ENCODE peak calls at places on chromosomes 6 and 20, in five cellular contexts. One of them, this sample, is unnamed.

GRCh38 chr6:70225052-70225451 is 77.8 kb downstream of the COL9A1 start:
- DNase-seq in IMR-90: no peak
- DNase-seq in breast epithelium: no peak
- DNase-seq in choroid plexus epithelial cell: no peak
- DNase-seq in hepatocyte: no peak
- DNase-seq in this sample: no peak

GRCh38 chr6:150008588-150008987 is 16.7 kb downstream of the RAET1L start:
- DNase-seq in choroid plexus epithelial cell: no peak
- DNase-seq in breast epithelium: no peak
- DNase-seq in IMR-90: no peak
- DNase-seq in hepatocyte: peak
- DNase-seq in this sample: no peak

GRCh38 chr6:157823523-157824370 is 701 bp downstream of the SNX9 start:
- DNase-seq in choroid plexus epithelial cell: peak
- DNase-seq in IMR-90: peak
- DNase-seq in hepatocyte: peak
- DNase-seq in breast epithelium: peak
- DNase-seq in this sample: peak

GRCh38 chr6:6711832-6712231 is 123.3 kb downstream of the LY86 start:
- DNase-seq in hepatocyte: no peak
- DNase-seq in breast epithelium: no peak
- DNase-seq in IMR-90: no peak
- DNase-seq in choroid plexus epithelial cell: no peak
- DNase-seq in this sample: no peak

GRCh38 chr20:25310921-25311728 is 63.2 kb downstream of the PYGB start:
- DNase-seq in breast epithelium: peak
- DNase-seq in IMR-90: peak
- DNase-seq in choroid plexus epithelial cell: peak
- DNase-seq in hepatocyte: no peak
- DNase-seq in this sample: no peak

GRCh38 chr20:20364747-20365558 is 3.0 kb upstream of the INSM1 start:
- DNase-seq in IMR-90: no peak
- DNase-seq in hepatocyte: no peak
- DNase-seq in choroid plexus epithelial cell: no peak
- DNase-seq in breast epithelium: no peak
- DNase-seq in this sample: no peak

GRCh38 chr6:85600713-85601313 is 7.2 kb upstream of the SNX14 start:
- DNase-seq in hepatocyte: no peak
- DNase-seq in breast epithelium: no peak
- DNase-seq in choroid plexus epithelial cell: no peak
- DNase-seq in IMR-90: no peak
- DNase-seq in this sample: no peak

GRCh38 chr6:163892814-163893561 is 478.5 kb downstream of the QKI start:
- DNase-seq in choroid plexus epithelial cell: no peak
- DNase-seq in breast epithelium: no peak
- DNase-seq in hepatocyte: no peak
- DNase-seq in IMR-90: no peak
- DNase-seq in this sample: no peak

GRCh38 chr6:18507018-18507415 is 119.9 kb downstream of the RNF144B start:
- DNase-seq in IMR-90: no peak
- DNase-seq in choroid plexus epithelial cell: no peak
- DNase-seq in breast epithelium: no peak
- DNase-seq in hepatocyte: no peak
- DNase-seq in this sample: no peak

GRCh38 chr6:155327326-155328073 is 13.2 kb upstream of the TFB1M start:
- DNase-seq in IMR-90: peak
- DNase-seq in hepatocyte: peak
- DNase-seq in choroid plexus epithelial cell: peak
- DNase-seq in breast epithelium: no peak
- DNase-seq in this sample: peak

GRCh38 chr20:40960521-40960956 is 68.1 kb upstream of the TOP1 start:
- DNase-seq in hepatocyte: no peak
- DNase-seq in choroid plexus epithelial cell: no peak
- DNase-seq in breast epithelium: no peak
- DNase-seq in IMR-90: no peak
- DNase-seq in this sample: no peak

GRCh38 chr6:159590794-159591193 is 102.2 kb downstream of the SOD2 start:
- DNase-seq in hepatocyte: no peak
- DNase-seq in breast epithelium: no peak
- DNase-seq in IMR-90: no peak
- DNase-seq in choroid plexus epithelial cell: no peak
- DNase-seq in this sample: no peak

GRCh38 chr6:72621243-72622093 is at the start of gene KCNQ5:
- DNase-seq in hepatocyte: peak
- DNase-seq in breast epithelium: no peak
- DNase-seq in choroid plexus epithelial cell: peak
- DNase-seq in IMR-90: no peak
- DNase-seq in this sample: peak

GRCh38 chr6:160106701-160107100 is 14.9 kb upstream of the SLC22A1 start:
- DNase-seq in choroid plexus epithelial cell: no peak
- DNase-seq in IMR-90: no peak
- DNase-seq in hepatocyte: no peak
- DNase-seq in breast epithelium: no peak
- DNase-seq in this sample: no peak

GRCh38 chr6:153960741-153961140 is 78.3 kb upstream of the OPRM1 start:
- DNase-seq in hepatocyte: no peak
- DNase-seq in choroid plexus epithelial cell: no peak
- DNase-seq in breast epithelium: no peak
- DNase-seq in IMR-90: no peak
- DNase-seq in this sample: no peak

GRCh38 chr6:6699741-6700367 is 111.3 kb downstream of the LY86 start:
- DNase-seq in choroid plexus epithelial cell: peak
- DNase-seq in IMR-90: peak
- DNase-seq in hepatocyte: peak
- DNase-seq in breast epithelium: peak
- DNase-seq in this sample: no peak

GRCh38 chr20:14918981-14919380 is 581.6 kb upstream of the FLRT3 start:
- DNase-seq in breast epithelium: no peak
- DNase-seq in IMR-90: no peak
- DNase-seq in hepatocyte: no peak
- DNase-seq in choroid plexus epithelial cell: no peak
- DNase-seq in this sample: no peak

GRCh38 chr20:63706027-63706695 is 1.6 kb downstream of the ARFRP1 start:
- DNase-seq in IMR-90: no peak
- DNase-seq in hepatocyte: peak
- DNase-seq in choroid plexus epithelial cell: no peak
- DNase-seq in breast epithelium: no peak
- DNase-seq in this sample: no peak

GRCh38 chr6:127518710-127519468 is at the start of gene MTCL3:
- DNase-seq in IMR-90: peak
- DNase-seq in hepatocyte: peak
- DNase-seq in choroid plexus epithelial cell: peak
- DNase-seq in breast epithelium: no peak
- DNase-seq in this sample: peak

GRCh38 chr6:34324738-34325444 is 67.6 kb downstream of the NUDT3 start:
- DNase-seq in breast epithelium: no peak
- DNase-seq in choroid plexus epithelial cell: peak
- DNase-seq in hepatocyte: peak
- DNase-seq in IMR-90: peak
- DNase-seq in this sample: no peak

GRCh38 chr6:158938220-158938619 is 61.8 kb downstream of the RSPH3 start:
- DNase-seq in breast epithelium: no peak
- DNase-seq in choroid plexus epithelial cell: no peak
- DNase-seq in hepatocyte: no peak
- DNase-seq in IMR-90: no peak
- DNase-seq in this sample: no peak

GRCh38 chr6:27091661-27092315 is 155.7 kb upstream of the PRSS16 start:
- DNase-seq in IMR-90: peak
- DNase-seq in choroid plexus epithelial cell: peak
- DNase-seq in breast epithelium: no peak
- DNase-seq in hepatocyte: peak
- DNase-seq in this sample: peak

GRCh38 chr6:70310063-70310694 is 7.3 kb upstream of the COL9A1 start:
- DNase-seq in choroid plexus epithelial cell: peak
- DNase-seq in IMR-90: peak
- DNase-seq in hepatocyte: peak
- DNase-seq in breast epithelium: no peak
- DNase-seq in this sample: no peak

GRCh38 chr6:33427585-33428218 is 7.8 kb downstream of the SYNGAP1 start:
- DNase-seq in IMR-90: no peak
- DNase-seq in choroid plexus epithelial cell: no peak
- DNase-seq in hepatocyte: peak
- DNase-seq in breast epithelium: no peak
- DNase-seq in this sample: peak

GRCh38 chr6:66900081-66900770 is 1193.2 kb upstream of the EYS start:
- DNase-seq in choroid plexus epithelial cell: peak
- DNase-seq in breast epithelium: no peak
- DNase-seq in hepatocyte: no peak
- DNase-seq in IMR-90: no peak
- DNase-seq in this sample: no peak

DNA sequence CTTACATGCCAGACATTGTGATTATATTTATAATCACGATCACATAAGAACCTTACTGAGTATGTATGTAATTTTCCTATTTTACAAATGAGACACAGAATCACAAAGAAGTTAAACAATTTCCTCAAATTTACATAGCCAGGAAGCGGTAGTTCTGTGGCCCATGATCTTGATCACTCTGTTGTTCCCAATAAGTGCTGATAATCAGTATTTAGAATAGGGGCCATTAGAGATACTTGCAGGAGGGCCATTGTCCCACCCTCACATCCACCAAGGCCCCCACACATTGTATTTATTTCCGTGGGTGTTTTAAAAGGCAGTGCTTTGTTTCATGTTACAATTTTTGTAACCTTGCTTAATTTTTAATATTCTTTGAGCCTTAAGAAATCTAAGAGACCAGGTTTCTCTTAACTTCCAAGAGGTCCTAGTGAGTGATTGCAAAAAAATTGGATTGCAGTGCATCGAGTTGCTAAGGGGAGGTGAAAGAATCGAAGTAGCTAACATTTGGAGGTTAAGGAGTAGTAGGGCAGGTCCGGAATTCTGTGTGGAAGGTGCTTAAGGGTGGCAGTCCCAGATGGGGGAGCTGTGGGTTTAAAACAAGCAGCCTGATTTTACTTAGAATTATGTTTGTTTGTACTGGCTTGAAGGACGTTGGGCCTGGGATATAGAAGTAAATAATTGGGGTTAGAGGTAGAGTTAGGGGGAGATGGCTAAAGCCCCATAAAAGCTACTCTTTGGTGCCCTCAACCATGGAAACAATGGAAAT is 339.4 kb downstream of the CDKAL1 start:
- DNase-seq in breast epithelium: no peak
- DNase-seq in hepatocyte: no peak
- DNase-seq in IMR-90: no peak
- DNase-seq in choroid plexus epithelial cell: peak
- DNase-seq in this sample: no peak
- TF ChIP-seq CTCF in breast epithelium: no peak
- TF ChIP-seq CTCF in hepatocyte: peak
- TF ChIP-seq CTCF in IMR-90: peak
- TF ChIP-seq CTCF in choroid plexus epithelial cell: peak
- TF ChIP-seq CTCF in this sample: peak

GRCh38 chr6:152299336-152299735 is 337.8 kb downstream of the SYNE1 start:
- DNase-seq in breast epithelium: no peak
- DNase-seq in IMR-90: no peak
- DNase-seq in hepatocyte: no peak
- DNase-seq in choroid plexus epithelial cell: no peak
- DNase-seq in this sample: no peak

GRCh38 chr6:152305672-152306071 is 331.5 kb downstream of the SYNE1 start:
- DNase-seq in breast epithelium: no peak
- DNase-seq in IMR-90: peak
- DNase-seq in hepatocyte: no peak
- DNase-seq in choroid plexus epithelial cell: peak
- DNase-seq in this sample: no peak

GRCh38 chr6:152301021-152301805 is 335.9 kb downstream of the SYNE1 start:
- DNase-seq in hepatocyte: no peak
- DNase-seq in choroid plexus epithelial cell: peak
- DNase-seq in breast epithelium: no peak
- DNase-seq in IMR-90: peak
- DNase-seq in this sample: no peak

GRCh38 chr6:152300517-152300916 is 336.6 kb downstream of the SYNE1 start:
- DNase-seq in IMR-90: no peak
- DNase-seq in choroid plexus epithelial cell: no peak
- DNase-seq in breast epithelium: no peak
- DNase-seq in hepatocyte: no peak
- DNase-seq in this sample: no peak

GRCh38 chr6:152301806-152302568 is 335.2 kb downstream of the SYNE1 start:
- DNase-seq in breast epithelium: peak
- DNase-seq in IMR-90: peak
- DNase-seq in choroid plexus epithelial cell: peak
- DNase-seq in hepatocyte: peak
- DNase-seq in this sample: peak
- TF ChIP-seq CTCF in breast epithelium: peak
- TF ChIP-seq CTCF in IMR-90: peak
- TF ChIP-seq CTCF in choroid plexus epithelial cell: peak
- TF ChIP-seq CTCF in hepatocyte: peak
- TF ChIP-seq CTCF in this sample: peak

GRCh38 chr6:136792066-136792944 is at the start of gene MAP3K5:
- DNase-seq in choroid plexus epithelial cell: peak
- DNase-seq in breast epithelium: peak
- DNase-seq in hepatocyte: peak
- DNase-seq in IMR-90: peak
- DNase-seq in this sample: peak
- TF ChIP-seq CTCF in choroid plexus epithelial cell: peak
- TF ChIP-seq CTCF in breast epithelium: no peak
- TF ChIP-seq CTCF in hepatocyte: peak
- TF ChIP-seq CTCF in IMR-90: peak
- TF ChIP-seq CTCF in this sample: no peak

DNA sequence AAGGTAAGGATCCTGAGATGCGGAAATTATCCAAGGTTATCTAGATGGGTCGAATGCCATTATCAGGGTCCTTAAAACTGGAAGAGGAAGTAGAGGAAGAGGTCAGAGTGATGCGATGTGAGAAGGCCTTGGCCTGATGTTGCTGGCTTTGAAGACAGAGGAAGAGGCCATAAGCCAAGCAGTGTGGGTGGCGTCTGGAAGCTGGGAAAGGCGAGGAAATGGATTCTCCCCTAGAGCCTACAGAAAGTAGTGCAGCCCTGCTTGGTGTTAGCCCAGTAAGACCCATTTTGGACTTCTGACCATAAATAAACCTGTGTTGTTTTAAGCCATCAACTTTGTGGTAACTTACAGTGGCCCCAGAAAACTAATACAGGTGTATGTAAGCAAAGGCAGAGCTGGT is 2.0 kb downstream of the SRXN1 start:
- DNase-seq in choroid plexus epithelial cell: peak
- DNase-seq in hepatocyte: no peak
- DNase-seq in IMR-90: no peak
- DNase-seq in breast epithelium: no peak
- DNase-seq in this sample: no peak
- TF ChIP-seq CTCF in choroid plexus epithelial cell: peak
- TF ChIP-seq CTCF in hepatocyte: no peak
- TF ChIP-seq CTCF in IMR-90: no peak
- TF ChIP-seq CTCF in breast epithelium: no peak
- TF ChIP-seq CTCF in this sample: no peak

GRCh38 chr6:81736428-81736827 is 16.1 kb downstream of the TENT5A start:
- DNase-seq in choroid plexus epithelial cell: no peak
- DNase-seq in hepatocyte: no peak
- DNase-seq in breast epithelium: no peak
- DNase-seq in IMR-90: no peak
- DNase-seq in this sample: no peak

GRCh38 chr6:81735756-81736380 is 16.6 kb downstream of the TENT5A start:
- DNase-seq in hepatocyte: no peak
- DNase-seq in choroid plexus epithelial cell: peak
- DNase-seq in IMR-90: peak
- DNase-seq in breast epithelium: no peak
- DNase-seq in this sample: no peak

GRCh38 chr6:81731814-81732213 is 20.7 kb downstream of the TENT5A start:
- DNase-seq in choroid plexus epithelial cell: no peak
- DNase-seq in IMR-90: no peak
- DNase-seq in breast epithelium: no peak
- DNase-seq in hepatocyte: no peak
- DNase-seq in this sample: no peak

GRCh38 chr6:81734500-81735140 is 17.9 kb downstream of the TENT5A start:
- DNase-seq in hepatocyte: no peak
- DNase-seq in breast epithelium: no peak
- DNase-seq in IMR-90: no peak
- DNase-seq in choroid plexus epithelial cell: no peak
- DNase-seq in this sample: no peak

GRCh38 chr6:81734081-81734480 is 18.4 kb downstream of the TENT5A start:
- DNase-seq in IMR-90: no peak
- DNase-seq in hepatocyte: no peak
- DNase-seq in breast epithelium: no peak
- DNase-seq in choroid plexus epithelial cell: peak
- DNase-seq in this sample: no peak
- TF ChIP-seq CTCF in IMR-90: no peak
- TF ChIP-seq CTCF in hepatocyte: no peak
- TF ChIP-seq CTCF in breast epithelium: no peak
- TF ChIP-seq CTCF in choroid plexus epithelial cell: peak
- TF ChIP-seq CTCF in this sample: no peak

This sample was measured in neural crest cell.